ENCODE peak calls at places on chromosomes 3 and 15, in eight cellular contexts. E is Peyer's patch, B is gastrocnemius medialis, A is breast epithelium, Z is GM12892, F is uterus, N is lower leg skin, G is K562. S is an unnamed sample.

GRCh38 chr3:161038725-161039124 is 66.4 kb downstream of the B3GALNT1 start:
- DNase-seq in F (no peak), A (no peak), G (no peak), Z (no peak), E (no peak), N (no peak), B (no peak), S (no peak)

GRCh38 chr15:99961011-99961441 is 227.8 kb upstream of the LYSMD4 start:
- DNase-seq in A (no peak), Z (no peak), E (no peak), B (no peak), N (peak; percentile 16), F (no peak), G (peak; percentile 19), S (peak; percentile 26)

GRCh38 chr3:42216302-42216701 is 49.7 kb downstream of the CCK start:
- DNase-seq in G (no peak), E (no peak), N (no peak), Z (no peak), A (no peak), F (no peak), B (no peak), S (no peak)

GRCh38 chr3:100600181-100601042 is 9.0 kb upstream of the ADGRG7 start:
- DNase-seq in F (no peak), E (no peak), N (peak; percentile 28), A (no peak), G (no peak), Z (no peak), B (no peak), S (no peak)

GRCh38 chr3:161576733-161577510 is 80.3 kb downstream of the OTOL1 start:
- DNase-seq in G (no peak), F (no peak), E (no peak), N (no peak), B (no peak), A (no peak), Z (no peak), S (no peak)

GRCh38 chr15:32656091-32656860 is 14.8 kb downstream of the SCG5 start:
- DNase-seq in A (no peak), Z (no peak), E (no peak), N (no peak), B (no peak), F (no peak), G (no peak), S (no peak)

GRCh38 chr3:27824312-27825200 is 102.4 kb upstream of the EOMES start:
- DNase-seq in N (no peak), Z (no peak), F (no peak), B (no peak), A (no peak), G (no peak), E (no peak), S (no peak)

GRCh38 chr3:39804951-39805350 is 4.5 kb upstream of the MYRIP start:
- DNase-seq in A (no peak), G (no peak), B (no peak), Z (no peak), F (no peak), E (no peak), N (no peak), S (no peak)

GRCh38 chr3:38603731-38604131 is 45.8 kb downstream of the SCN5A start:
- DNase-seq in G (no peak), A (no peak), E (no peak), B (no peak), N (no peak), Z (no peak), F (no peak), S (no peak)

GRCh38 chr3:101861212-101861977 is 12.1 kb downstream of the NFKBIZ start:
- DNase-seq in A (no peak), E (no peak), F (no peak), N (no peak), B (no peak), G (no peak), Z (no peak), S (no peak)

GRCh38 chr3:24318668-24319287 is 175.9 kb downstream of the THRB start:
- DNase-seq in G (no peak), F (no peak), Z (no peak), E (no peak), N (no peak), A (no peak), B (no peak), S (no peak)

DNA sequence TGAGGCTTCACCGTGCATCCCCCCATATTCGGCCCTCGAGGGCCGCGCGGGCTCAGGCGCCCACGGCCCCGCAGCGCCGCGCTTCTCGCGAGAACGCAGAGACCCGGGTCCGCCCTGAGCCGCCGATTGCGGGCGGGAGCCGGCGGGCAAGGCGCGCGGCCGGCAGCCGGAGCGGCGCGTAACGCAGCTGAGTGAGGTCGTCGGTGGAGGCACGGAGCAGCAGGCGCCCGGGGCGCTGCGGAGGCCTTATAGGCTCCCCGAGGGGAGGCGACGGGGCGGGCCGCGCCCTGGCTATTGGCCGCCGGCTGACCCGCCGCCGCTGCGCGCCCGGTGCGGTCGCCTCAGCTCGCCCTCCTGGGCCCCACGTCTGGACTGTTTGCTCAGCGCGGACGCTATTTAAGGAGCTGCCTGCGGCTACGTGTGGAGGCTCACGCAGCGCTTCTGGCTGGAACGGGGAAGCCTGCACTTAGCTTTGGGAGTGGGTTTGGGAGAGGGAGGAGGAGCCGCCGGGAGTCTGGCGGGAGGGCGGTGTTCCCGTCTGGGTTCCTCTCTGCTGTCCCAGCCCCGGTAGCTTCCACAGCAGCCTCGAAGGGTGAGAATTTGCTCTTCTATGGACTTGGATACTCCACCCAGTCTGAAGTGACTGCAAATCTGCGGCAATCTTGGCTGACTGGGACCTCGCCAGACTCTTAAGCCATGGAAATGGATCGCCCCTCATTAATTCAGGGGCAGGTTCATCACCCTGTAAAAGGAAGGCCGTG is at the start of gene PLOD2:
- DNase-seq in F (peak; percentile 78), G (peak; percentile 9), N (peak; percentile 38), E (no peak), B (peak; percentile 14), A (peak; percentile 21), Z (peak; percentile 19), S (peak; percentile 65)
- TF ChIP-seq POLR2A in F (peak; percentile 88), G (no peak), N (no peak), E (peak; percentile 95), B (peak; percentile 66), A (no peak), Z (no peak), S (no peak)

DNA sequence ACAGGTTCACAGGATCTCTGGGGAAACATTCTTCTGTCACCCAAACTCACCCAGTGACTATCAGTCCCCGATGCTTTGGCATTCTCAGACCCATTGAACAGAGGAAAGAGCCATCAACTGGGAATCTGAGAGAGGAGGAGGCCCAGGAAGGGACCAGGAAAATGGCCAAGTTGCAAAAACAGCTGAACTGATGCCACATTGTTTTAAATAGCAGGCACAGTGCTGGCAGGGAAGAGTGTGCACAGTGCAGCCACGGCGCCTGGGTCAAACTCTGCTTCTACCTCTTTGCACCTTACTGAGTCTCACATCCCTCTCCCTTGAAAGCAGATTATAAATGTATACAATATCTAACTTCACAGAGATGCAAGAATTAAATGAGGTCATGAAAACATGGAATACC is 66.4 kb downstream of the SRGAP3 start:
- DNase-seq in Z (no peak), F (no peak), E (no peak), N (no peak), G (no peak), A (no peak), B (peak; percentile 42), S (no peak)
- TF ChIP-seq POLR2A in Z (no peak), F (no peak), E (no peak), N (no peak), G (no peak), A (no peak), B (no peak), S (no peak)

GRCh38 chr3:127755305-127755681 is 67.0 kb downstream of the MGLL start:
- DNase-seq in E (no peak), Z (no peak), B (no peak), F (no peak), G (no peak), N (no peak), A (no peak), S (no peak)

GRCh38 chr3:127753898-127754410 is 68.4 kb downstream of the MGLL start:
- DNase-seq in A (no peak), B (no peak), Z (no peak), E (no peak), N (no peak), F (no peak), G (no peak), S (no peak)

GRCh38 chr3:127751782-127752181 is 70.5 kb downstream of the MGLL start:
- DNase-seq in Z (no peak), A (no peak), G (no peak), E (no peak), B (no peak), N (no peak), F (no peak), S (no peak)

GRCh38 chr3:127753338-127753737 is 69.0 kb downstream of the MGLL start:
- DNase-seq in F (no peak), A (no peak), N (no peak), B (no peak), E (no peak), Z (no peak), G (no peak), S (no peak)

DNA sequence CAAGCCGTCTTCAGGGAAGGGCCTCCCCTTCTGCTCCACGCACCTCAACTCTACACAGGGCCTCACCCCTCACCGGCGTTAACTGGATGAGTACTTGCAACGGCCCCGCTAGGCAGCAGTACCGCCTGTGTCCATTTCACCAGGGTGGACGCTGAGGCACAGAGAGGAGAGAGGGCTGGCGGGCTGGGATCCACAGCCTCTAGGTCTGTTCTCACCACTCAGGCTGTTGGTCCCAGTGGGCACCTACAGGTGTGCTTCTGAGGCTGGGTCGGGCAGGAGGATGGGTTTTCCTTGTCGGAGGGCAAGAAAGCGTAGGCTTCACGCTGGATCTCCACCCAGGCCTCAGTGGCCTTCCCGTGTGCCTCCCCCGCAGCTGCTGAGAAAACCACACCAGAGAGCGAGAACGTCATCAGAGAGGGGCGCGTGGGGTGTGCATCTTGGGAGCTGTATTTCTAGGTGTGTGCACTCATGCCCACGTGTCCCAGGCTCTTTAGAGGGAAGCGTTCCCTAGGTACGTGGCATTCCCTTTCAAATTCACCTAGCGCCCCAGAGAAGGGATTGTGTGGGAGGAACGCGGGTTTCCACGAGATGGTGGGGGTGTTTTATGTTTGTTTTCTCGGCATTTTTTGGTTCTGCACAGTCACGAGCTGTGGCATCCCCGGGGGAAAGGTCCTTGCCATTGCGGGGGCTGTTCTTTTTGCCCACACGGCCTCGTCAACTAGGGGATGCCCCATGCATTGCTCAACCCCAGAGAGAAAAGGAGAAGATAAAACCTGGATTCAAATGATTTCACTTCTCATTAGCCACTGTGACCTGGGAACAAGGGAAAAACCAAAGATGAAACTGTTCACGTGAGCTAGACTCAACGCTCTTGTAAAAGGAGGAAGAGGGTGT is 67.7 kb downstream of the MGLL start:
- DNase-seq in N (no peak), B (no peak), E (peak; percentile 25), F (no peak), G (no peak), Z (peak; percentile 52), A (no peak), S (no peak)
- TF ChIP-seq POLR2A in N (no peak), B (no peak), E (no peak), F (no peak), G (no peak), Z (peak; percentile 75), A (no peak), S (no peak)

DNA sequence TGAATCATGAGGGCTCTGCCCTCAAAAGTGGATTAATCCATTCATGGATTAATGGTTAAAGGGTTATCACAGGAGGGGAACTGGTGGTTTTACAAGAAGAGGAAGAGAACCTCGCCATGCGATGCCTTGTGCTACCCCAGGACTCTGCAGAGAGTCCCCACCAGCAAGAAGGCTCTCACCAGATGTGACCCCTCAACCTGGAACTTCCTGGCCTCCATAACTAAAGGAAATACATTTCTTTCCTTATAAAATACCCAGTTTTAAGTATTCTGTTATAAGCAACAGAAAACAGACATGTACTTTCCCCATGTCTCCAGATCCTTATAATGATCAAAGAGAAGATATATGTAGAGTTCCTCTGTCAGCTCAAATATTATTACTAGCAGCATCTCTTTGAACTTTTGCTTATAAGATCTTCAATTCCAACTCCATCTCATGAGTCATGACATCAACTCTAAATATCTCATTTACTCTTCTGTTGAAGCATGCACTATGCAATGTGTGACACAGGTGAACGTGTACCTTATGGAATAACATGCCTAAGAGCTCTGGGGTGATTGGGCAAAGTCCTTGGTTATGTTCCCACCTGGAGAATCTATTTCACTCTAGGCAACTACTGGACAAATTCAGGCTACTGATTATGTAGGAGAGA is 37.5 kb upstream of the ZBTB38 start:
- DNase-seq in F (no peak), N (no peak), B (no peak), A (no peak), E (no peak), G (no peak), Z (no peak), S (no peak)
- TF ChIP-seq POLR2A in F (no peak), N (no peak), B (no peak), A (no peak), E (no peak), G (no peak), Z (no peak), S (no peak)